ENCODE peak calls at places on chromosomes 2 and 18, in nine cellular contexts. F is breast epithelium, T is prostate gland, D is cardiac muscle cell, A is left ventricle myocardium inferior, E is small intestine, B is heart left ventricle, X is right lobe of liver, L is right atrium auricular region. O is an unnamed sample.

GRCh38 chr2:8525236-8525581 is 156.6 kb upstream of the ID2 start:
- DNase-seq in F (no peak), T (no peak), D (no peak), A (no peak), E (no peak), B (no peak), X (no peak), L (no peak), O (no peak)

GRCh38 chr18:36608107-36608506 is 220.7 kb downstream of the TPGS2 start:
- DNase-seq in F (no peak), T (no peak), D (no peak), A (no peak), E (peak; percentile 96), B (no peak), X (no peak), L (no peak), O (no peak)

GRCh38 chr18:77250501-77250925 is 865 bp downstream of the GALR1 start:
- DNase-seq in F (no peak), T (no peak), D (no peak), A (no peak), E (no peak), B (no peak), X (no peak), L (no peak), O (no peak)

GRCh38 chr2:112182581-112183034 is 44.4 kb downstream of the FBLN7 start:
- DNase-seq in F (no peak), T (no peak), D (no peak), A (no peak), E (no peak), B (no peak), X (no peak), L (no peak), O (no peak)

GRCh38 chr2:60560734-60561649 is 7.5 kb upstream of the BCL11A start:
- DNase-seq in F (no peak), T (no peak), D (peak; percentile 49), A (no peak), E (no peak), B (no peak), X (no peak), L (no peak), O (no peak)

GRCh38 chr18:63994783-63995399 is 25.0 kb downstream of the SERPINB8 start:
- DNase-seq in F (no peak), T (no peak), D (peak; percentile 73), A (no peak), E (peak; percentile 44), B (no peak), X (no peak), L (peak; percentile 67), O (no peak)

GRCh38 chr2:70797502-70797901 is 7.1 kb upstream of the FIGLA start:
- DNase-seq in F (no peak), T (no peak), D (no peak), A (no peak), E (no peak), B (no peak), X (no peak), L (no peak), O (no peak)

GRCh38 chr2:142130111-142131015 is 453 bp downstream of the LRP1B start:
- DNase-seq in F (peak; percentile 66), T (peak; percentile 63), D (peak; percentile 68), A (peak; percentile 15), E (peak; percentile 68), B (peak; percentile 19), X (peak; percentile 63), L (peak; percentile 62), O (peak; percentile 63)

GRCh38 chr2:240514631-240515030 is 43.2 kb downstream of the ANKMY1 start:
- DNase-seq in F (peak; percentile 43), T (no peak), D (no peak), A (no peak), E (no peak), B (no peak), X (no peak), L (no peak), O (peak; percentile 12)

GRCh38 chr18:37483984-37484892 is 81.4 kb downstream of the CELF4 start:
- DNase-seq in F (no peak), T (no peak), D (no peak), A (no peak), E (no peak), B (no peak), X (no peak), L (no peak), O (no peak)

GRCh38 chr18:22846088-22846683 is 86.9 kb upstream of the RBBP8 start:
- DNase-seq in F (no peak), T (peak; percentile 20), D (peak; percentile 60), A (no peak), E (peak; percentile 47), B (no peak), X (no peak), L (no peak), O (no peak)

GRCh38 chr2:88845772-88846661 is 154.5 kb downstream of the RPIA start:
- DNase-seq in F (no peak), T (no peak), D (no peak), A (no peak), E (no peak), B (no peak), X (no peak), L (no peak), O (no peak)

GRCh38 chr2:19684516-19684915 is 217.3 kb downstream of the TTC32 start:
- DNase-seq in F (no peak), T (no peak), D (no peak), A (no peak), E (no peak), B (no peak), X (no peak), L (no peak), O (no peak)

GRCh38 chr18:8776013-8776515 is 70.7 kb downstream of the MTCL1 start:
- DNase-seq in F (no peak), T (no peak), D (peak; percentile 44), A (no peak), E (no peak), B (no peak), X (no peak), L (no peak), O (no peak)

GRCh38 chr2:55992465-55992864 is 68.9 kb upstream of the EFEMP1 start:
- DNase-seq in F (no peak), T (peak; percentile 4), D (peak; percentile 99), A (no peak), E (no peak), B (no peak), X (no peak), L (peak; percentile 77), O (peak; percentile 88)

GRCh38 chr18:2417861-2418610 is 153.3 kb downstream of the METTL4 start:
- DNase-seq in F (no peak), T (no peak), D (peak; percentile 17), A (no peak), E (no peak), B (no peak), X (no peak), L (no peak), O (no peak)

GRCh38 chr2:238501311-238501710 is 74.6 kb downstream of the ASB1 start:
- DNase-seq in F (no peak), T (no peak), D (no peak), A (no peak), E (no peak), B (no peak), X (no peak), L (no peak), O (peak; percentile 52)

DNA sequence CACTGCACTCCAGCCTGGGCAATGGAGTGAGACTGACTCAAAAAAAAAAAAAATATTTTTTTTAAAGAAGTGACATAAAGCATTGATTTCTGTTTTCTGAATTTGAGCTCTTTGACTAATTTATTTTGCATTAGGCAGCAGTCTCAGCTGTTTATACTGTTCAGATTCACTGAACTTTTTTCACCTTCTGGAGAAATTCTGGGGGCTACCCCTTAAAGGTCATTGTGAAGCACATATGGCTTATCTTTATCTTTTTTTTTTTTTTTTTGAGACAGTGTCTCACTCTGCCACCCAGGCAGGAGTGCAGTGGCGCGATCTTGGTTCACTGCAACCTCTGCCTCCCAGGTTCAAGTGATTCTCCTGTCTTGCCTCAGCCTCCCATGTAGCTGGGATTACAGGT is 12.9 kb downstream of the PHLPP1 start:
- DNase-seq in F (no peak), T (no peak), D (no peak), A (no peak), E (no peak), B (no peak), X (no peak), L (no peak), O (no peak)
- H3K27ac ChIP-seq in F (no peak overlapping the region), T (no peak overlapping the region), D (no peak overlapping the region), A (no peak overlapping the region), E (no peak overlapping the region), B (no peak overlapping the region), X (no peak overlapping the region), L (no peak overlapping the region), O (no peak overlapping the region)

DNA sequence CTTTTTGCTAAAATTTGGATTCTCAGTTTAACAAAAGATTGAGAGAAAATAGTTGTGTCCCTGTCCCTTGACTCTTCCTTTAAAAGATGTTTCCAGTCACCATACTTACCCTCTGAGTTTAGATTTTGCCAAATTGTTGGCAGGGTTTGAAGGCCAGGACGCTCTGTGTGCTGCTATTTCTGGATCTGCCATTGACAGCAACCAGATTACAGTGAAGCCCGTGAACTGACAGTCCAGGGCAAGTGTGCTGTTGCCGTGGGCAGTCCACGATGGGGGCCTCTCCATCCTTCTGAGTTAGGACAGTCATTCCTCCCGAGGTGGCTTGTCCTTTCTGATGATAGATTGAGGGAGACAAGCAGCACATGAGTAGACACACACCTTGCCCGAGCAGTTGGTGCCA is 89.9 kb downstream of the PTPRM start:
- DNase-seq in F (no peak), T (no peak), D (no peak), A (peak; percentile 29), E (no peak), B (peak; percentile 51), X (no peak), L (no peak), O (no peak)
- H3K27ac ChIP-seq in F (no peak overlapping the region), T (no peak overlapping the region), D (peak overlapping the region; percentile 87), A (peak overlapping the region; percentile 90), E (no peak overlapping the region), B (peak overlapping the region; percentile 95), X (no peak overlapping the region), L (peak overlapping the region; percentile 41), O (no peak overlapping the region)

DNA sequence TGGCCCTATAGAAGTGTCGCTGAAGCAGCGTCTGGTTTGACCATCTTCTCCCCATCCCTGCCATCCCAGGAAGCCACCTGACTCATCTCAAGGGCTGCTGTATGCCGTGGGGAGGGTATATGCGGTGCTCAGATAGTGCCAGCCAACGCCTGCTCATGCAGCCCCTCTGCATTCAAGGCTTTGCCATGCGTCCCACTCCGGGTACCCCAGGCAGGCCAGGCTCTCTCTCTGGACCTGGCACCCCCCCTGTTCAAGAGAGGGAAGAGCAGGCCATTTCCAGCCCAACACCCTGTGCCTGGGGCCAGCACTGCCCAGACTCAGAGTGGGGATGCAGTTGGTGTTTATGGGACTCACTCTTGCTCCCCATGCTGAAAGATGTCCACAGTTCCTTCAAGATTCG is 130.0 kb downstream of the GLI2 start:
- DNase-seq in F (no peak), T (no peak), D (no peak), A (no peak), E (no peak), B (no peak), X (peak; percentile 3), L (no peak), O (no peak)
- H3K27ac ChIP-seq in F (no peak overlapping the region), T (no peak overlapping the region), D (no peak overlapping the region), A (no peak overlapping the region), E (no peak overlapping the region), B (no peak overlapping the region), X (no peak overlapping the region), L (no peak overlapping the region), O (no peak overlapping the region)

DNA sequence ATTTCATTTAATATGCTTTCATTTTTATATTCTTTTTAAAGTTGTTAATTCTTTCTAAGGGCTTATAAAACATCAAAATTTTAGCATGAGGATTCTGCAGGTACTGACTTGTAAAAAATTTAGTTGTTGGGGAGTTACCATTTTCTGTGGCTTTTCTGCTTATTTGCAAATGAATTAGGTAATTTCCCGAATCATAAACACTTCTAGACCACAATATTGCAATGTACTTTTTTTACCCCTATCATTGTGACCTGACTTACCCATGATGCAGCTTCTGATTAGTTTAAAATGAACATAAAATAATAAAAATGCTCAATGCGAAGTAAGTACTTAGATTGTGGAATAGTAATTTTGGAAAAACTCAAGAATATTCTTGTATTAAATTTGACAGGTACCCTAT is 11.4 kb downstream of the ARL6IP6 start:
- DNase-seq in F (no peak), T (no peak), D (no peak), A (no peak), E (peak; percentile 6), B (no peak), X (no peak), L (no peak), O (no peak)
- H3K27ac ChIP-seq in F (no peak overlapping the region), T (no peak overlapping the region), D (no peak overlapping the region), A (no peak overlapping the region), E (no peak overlapping the region), B (no peak overlapping the region), X (no peak overlapping the region), L (no peak overlapping the region), O (no peak overlapping the region)